ENCODE peak calls at places on chromosomes 13 and 19, in six cellular contexts. E is AG08395; C is erythroblast; V is activated naive CD4-positive, alpha-beta T cell; O is dermis blood vessel endothelial cell; X is cardiac fibroblast. D is an unnamed sample.

GRCh38 chr19:39709026-39709872 is 5.0 kb downstream of the LGALS14 start:
- DNase-seq in O (no peak), V (no peak), X (no peak), C (no peak), E (no peak), D (no peak)

GRCh38 chr19:4098493-4098892 is 25.4 kb downstream of the MAP2K2 start:
- DNase-seq in C (no peak), V (no peak), X (no peak), O (no peak), E (no peak), D (no peak)

GRCh38 chr13:24911135-24911524 is 147.2 kb downstream of the RNF17 start:
- DNase-seq in V (no peak), O (peak; percentile 47), X (peak; percentile 13), C (peak; percentile 73), E (peak; percentile 37), D (peak; percentile 81)

GRCh38 chr19:33080761-33081681 is at the start of gene GPATCH1:
- DNase-seq in V (peak; percentile 62), E (peak; percentile 93), X (peak; percentile 85), C (peak; percentile 92), O (peak; percentile 89), D (peak; percentile 86)

GRCh38 chr19:56120371-56121179 is 520 bp downstream of the ZNF787 start:
- DNase-seq in X (peak; percentile 83), E (peak; percentile 94), O (peak; percentile 90), V (peak; percentile 70), C (peak; percentile 91), D (peak; percentile 81)

GRCh38 chr19:51712461-51713081 is 11.2 kb downstream of the HAS1 start:
- DNase-seq in X (peak; percentile 67), V (no peak), O (peak; percentile 51), E (peak; percentile 42), C (peak; percentile 31), D (peak; percentile 65)

GRCh38 chr13:94620286-94620896 is 18.7 kb downstream of the GPR180 start:
- DNase-seq in C (peak; percentile 82), O (peak; percentile 67), V (no peak), X (peak; percentile 54), E (no peak), D (no peak)

GRCh38 chr19:17254636-17255035 is 8.9 kb upstream of the NR2F6 start:
- DNase-seq in E (no peak), O (no peak), C (no peak), V (no peak), X (no peak), D (no peak)

GRCh38 chr19:821228-821975 is at the start of gene PLPPR3:
- DNase-seq in X (no peak), O (no peak), C (no peak), E (no peak), V (no peak), D (no peak)

GRCh38 chr13:19597523-19597922 is 35.9 kb upstream of the MPHOSPH8 start:
- DNase-seq in O (no peak), V (no peak), X (no peak), E (no peak), C (no peak), D (peak; percentile 81)

D was measured in RPMI7951.